ENCODE peak calls at places on chromosome 16, in four cellular contexts. R, X, U and W are unnamed samples.

GRCh38 chr16:89325861-89326471 is 108.5 kb downstream of the ZNF778 start:
- DNase-seq in R (no peak), X (no peak), U (peak), W (no peak)

GRCh38 chr16:3659200-3659599 is 4.7 kb downstream of the DNASE1 start:
- DNase-seq in R (no peak), X (no peak), U (no peak), W (no peak)

GRCh38 chr16:24652803-24653202 is 76.6 kb upstream of the TNRC6A start:
- DNase-seq in R (no peak), X (no peak), U (no peak), W (no peak)

GRCh38 chr16:83393196-83393981 is 414.4 kb upstream of the HSBP1 start:
- DNase-seq in R (no peak), X (no peak), U (peak), W (no peak)

GRCh38 chr16:62213763-62214162 is 177.5 kb upstream of the CDH8 start:
- DNase-seq in R (no peak), X (no peak), U (no peak), W (no peak)

GRCh38 chr16:3282103-3282746 is 1.1 kb upstream of the ZNF263 start:
- DNase-seq in R (no peak), X (peak), U (no peak), W (no peak)

GRCh38 chr16:73000907-73001521 is 46.9 kb downstream of the ZFHX3 start:
- DNase-seq in R (no peak), X (no peak), U (no peak), W (no peak)

GRCh38 chr16:72722552-72722951 is 325.4 kb downstream of the ZFHX3 start:
- DNase-seq in R (no peak), X (no peak), U (peak), W (no peak)

GRCh38 chr16:89722392-89723278 is 1.3 kb downstream of the ZNF276 start:
- DNase-seq in R (no peak), X (no peak), U (no peak), W (peak)

GRCh38 chr16:81703177-81704155 is 75.6 kb upstream of the PLCG2 start:
- DNase-seq in R (no peak), X (no peak), U (no peak), W (no peak)

GRCh38 chr16:57645691-57646387 is 17.4 kb downstream of the ADGRG1 start:
- DNase-seq in R (no peak), X (no peak), U (no peak), W (no peak)

GRCh38 chr16:70646260-70647241 is at the start of gene IL34:
- DNase-seq in R (no peak), X (peak), U (no peak), W (no peak)

GRCh38 chr16:57186630-57187507 is 740 bp downstream of the RSPRY1 start:
- DNase-seq in R (no peak), X (peak), U (peak), W (no peak)

GRCh38 chr16:80263181-80263823 is 277.5 kb upstream of the DYNLRB2 start:
- DNase-seq in R (no peak), X (peak), U (no peak), W (no peak)

GRCh38 chr16:17461951-17462729 is 8.6 kb downstream of the XYLT1 start:
- DNase-seq in R (no peak), X (no peak), U (no peak), W (no peak)

GRCh38 chr16:14148569-14148968 is 77.5 kb downstream of the MRTFB start:
- DNase-seq in R (no peak), X (no peak), U (no peak), W (no peak)

GRCh38 chr16:49183911-49184310 is 97.7 kb downstream of the CBLN1 start:
- DNase-seq in R (no peak), X (peak), U (peak), W (no peak)

GRCh38 chr16:72198021-72198420 is 26.1 kb upstream of the PMFBP1 start:
- DNase-seq in R (no peak), X (peak), U (no peak), W (no peak)

GRCh38 chr16:88766975-88767374 is 18.0 kb downstream of the PIEZO1 start:
- DNase-seq in R (no peak), X (no peak), U (no peak), W (no peak)

GRCh38 chr16:27841911-27842310 is 221.6 kb downstream of the GSG1L start:
- DNase-seq in R (no peak), X (no peak), U (no peak), W (no peak)

GRCh38 chr16:65598626-65599025 is 476.8 kb upstream of the CDH11 start:
- DNase-seq in R (no peak), X (no peak), U (no peak), W (no peak)

GRCh38 chr16:28210979-28211505 is 723 bp downstream of the XPO6 start:
- DNase-seq in R (peak), X (peak), U (peak), W (peak)

GRCh38 chr16:70738083-70738977 is 52.5 kb upstream of the MTSS2 start:
- DNase-seq in R (peak), X (peak), U (peak), W (no peak)

GRCh38 chr16:15990902-15991301 is 41.5 kb downstream of the ABCC1 start:
- DNase-seq in R (no peak), X (peak), U (peak), W (peak)

GRCh38 chr16:7025616-7026190 is 306.9 kb upstream of the RBFOX1 start:
- DNase-seq in R (peak), X (peak), U (peak), W (peak)

GRCh38 chr16:9837481-9837880 is 344.7 kb downstream of the GRIN2A start:
- DNase-seq in R (no peak), X (no peak), U (no peak), W (no peak)

GRCh38 chr16:67731071-67731810 is 12.1 kb upstream of the GFOD2 start:
- DNase-seq in R (no peak), X (no peak), U (no peak), W (no peak)

GRCh38 chr16:69481901-69482341 is 57.5 kb downstream of the CYB5B start:
- DNase-seq in R (no peak), X (no peak), U (peak), W (no peak)

GRCh38 chr16:81599034-81599744 is 154.6 kb downstream of the CMIP start:
- DNase-seq in R (no peak), X (no peak), U (no peak), W (no peak)

GRCh38 chr16:71854369-71854948 is 8.7 kb downstream of the ATXN1L start:
- DNase-seq in R (no peak), X (no peak), U (no peak), W (no peak)

GRCh38 chr16:79296491-79296890 is 304.0 kb downstream of the MAF start:
- DNase-seq in R (no peak), X (no peak), U (no peak), W (no peak)

GRCh38 chr16:54962045-54962444 is 31.4 kb downstream of the IRX5 start:
- DNase-seq in R (no peak), X (no peak), U (no peak), W (no peak)

GRCh38 chr16:54954220-54954619 is 23.6 kb downstream of the IRX5 start:
- DNase-seq in R (no peak), X (no peak), U (no peak), W (no peak)

GRCh38 chr16:54955757-54956156 is 25.1 kb downstream of the IRX5 start:
- DNase-seq in R (no peak), X (no peak), U (no peak), W (no peak)

GRCh38 chr16:54952195-54952594 is 21.5 kb downstream of the IRX5 start:
- DNase-seq in R (no peak), X (no peak), U (no peak), W (no peak)

GRCh38 chr16:54957403-54957802 is 26.7 kb downstream of the IRX5 start:
- DNase-seq in R (no peak), X (no peak), U (peak), W (no peak)
- TF ChIP-seq TAF1 in R (no peak), X (no peak), U (no peak), W (no peak)

GRCh38 chr16:30805370-30806169 is 18.6 kb upstream of the ZNF629 start:
- DNase-seq in R (peak), X (peak), U (peak), W (no peak)
- TF ChIP-seq TAF1 in R (no peak), X (peak), U (peak), W (no peak)

DNA sequence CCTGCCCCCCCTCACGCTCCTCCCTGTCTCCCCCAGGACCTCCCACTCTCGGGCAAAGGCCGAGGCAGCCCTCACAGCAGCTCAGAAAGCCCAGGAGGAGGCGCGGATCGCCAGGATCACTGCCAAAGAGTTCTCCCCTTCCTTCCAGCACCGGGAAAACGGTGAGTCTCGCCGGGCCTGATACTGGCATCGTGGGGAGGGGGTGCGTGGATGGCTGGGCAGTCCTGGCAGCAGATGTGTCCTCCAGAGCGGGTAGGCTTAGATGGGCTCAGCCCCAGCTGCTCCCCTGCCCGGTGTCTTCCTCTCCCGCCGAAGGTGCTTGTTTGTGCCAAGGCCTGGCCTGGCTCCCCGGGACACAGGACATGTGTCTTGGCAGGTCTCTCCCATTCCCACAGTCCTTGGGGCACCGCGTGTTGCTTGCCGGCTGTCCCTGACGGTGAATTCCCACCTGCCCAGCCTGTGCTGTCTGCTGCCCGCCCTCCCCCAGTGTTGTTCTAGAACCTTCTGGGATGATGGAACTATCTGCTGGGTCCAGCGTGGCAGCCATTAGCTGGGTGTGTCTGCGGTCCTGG is 81.6 kb downstream of the KLHDC4 start:
- DNase-seq in R (no peak), X (no peak), U (no peak), W (no peak)
- TF ChIP-seq TAF1 in R (no peak), X (no peak), U (no peak), W (no peak)

GRCh38 chr16:1561836-1562235 is 28.4 kb downstream of the TMEM204 start:
- DNase-seq in R (no peak), X (no peak), U (no peak), W (no peak)

GRCh38 chr16:1565083-1565805 is 31.8 kb downstream of the TMEM204 start:
- DNase-seq in R (no peak), X (peak), U (no peak), W (no peak)

GRCh38 chr16:1563786-1564185 is 30.3 kb downstream of the TMEM204 start:
- DNase-seq in R (no peak), X (no peak), U (no peak), W (no peak)

GRCh38 chr16:1561266-1561665 is 27.8 kb downstream of the TMEM204 start:
- DNase-seq in R (no peak), X (no peak), U (no peak), W (no peak)

GRCh38 chr16:1564325-1564724 is 30.9 kb downstream of the TMEM204 start:
- DNase-seq in R (no peak), X (peak), U (peak), W (no peak)
- TF ChIP-seq TAF1 in R (no peak), X (no peak), U (no peak), W (no peak)

DNA sequence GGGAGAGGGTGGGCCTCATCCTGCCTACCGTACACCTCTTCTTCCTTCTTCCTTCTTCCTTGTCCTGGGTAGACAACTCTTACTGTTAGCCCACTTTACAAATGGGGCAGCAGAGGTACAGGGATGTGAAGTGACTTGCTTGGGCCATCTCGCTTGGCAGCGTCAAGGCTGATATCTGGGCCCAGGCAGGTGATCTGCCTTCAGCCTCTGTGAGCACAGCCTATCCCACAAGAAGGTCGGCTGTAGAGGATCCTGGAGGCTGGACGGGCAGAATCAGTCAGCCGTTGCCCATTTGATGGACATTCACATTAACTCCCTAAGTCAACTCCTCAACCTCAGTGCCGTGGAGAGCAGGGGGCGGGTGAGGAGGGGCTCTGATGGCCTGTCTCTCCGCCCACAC is 317.3 kb downstream of the CPPED1 start:
- DNase-seq in R (no peak), X (no peak), U (no peak), W (no peak)
- TF ChIP-seq TAF1 in R (no peak), X (no peak), U (no peak), W (no peak)